ENCODE peak calls at places on chromosome 10, in four cellular contexts. Z is PC-3, S is fibroblast of lung, E is fibroblast of the aortic adventitia. G is an unnamed sample.

GRCh38 chr10:101607124-101607523 is 19.0 kb downstream of the DPCD start:
- DNase-seq in Z (no peak), S (no peak), E (no peak), G (no peak)

GRCh38 chr10:5291501-5292195 is 73.1 kb upstream of the UCN3 start:
- DNase-seq in Z (peak), S (peak), E (peak), G (peak)

GRCh38 chr10:44960098-44960480 is 487 bp downstream of the RASSF4 start:
- DNase-seq in Z (no peak), S (no peak), E (no peak), G (no peak)

GRCh38 chr10:70542565-70542938 is 60.0 kb downstream of the PRF1 start:
- DNase-seq in Z (peak), S (no peak), E (peak), G (no peak)

GRCh38 chr10:4212111-4212635 is 427.2 kb upstream of the KLF6 start:
- DNase-seq in Z (no peak), S (peak), E (no peak), G (no peak)

GRCh38 chr10:69574571-69574978 is 1.4 kb upstream of the NEUROG3 start:
- DNase-seq in Z (no peak), S (no peak), E (no peak), G (no peak)

GRCh38 chr10:91582063-91582673 is 50.7 kb downstream of the PPP1R3C start:
- DNase-seq in Z (no peak), S (no peak), E (no peak), G (no peak)

GRCh38 chr10:18233775-18234174 is 93.6 kb downstream of the CACNB2 start:
- DNase-seq in Z (peak), S (no peak), E (no peak), G (no peak)

GRCh38 chr10:9262770-9263169 is 1208.3 kb downstream of the GATA3 start:
- DNase-seq in Z (no peak), S (peak), E (peak), G (no peak)

GRCh38 chr10:131872837-131873375 is 27.9 kb upstream of the PPP2R2D start:
- DNase-seq in Z (no peak), S (no peak), E (no peak), G (no peak)

GRCh38 chr10:52318822-52319464 is 4.9 kb downstream of the DKK1 start:
- DNase-seq in Z (peak), S (peak), E (peak), G (peak)

GRCh38 chr10:28624351-28624750 is 53.0 kb upstream of the BAMBI start:
- DNase-seq in Z (no peak), S (no peak), E (no peak), G (no peak)

GRCh38 chr10:58175990-58176910 is 91.4 kb downstream of the IPMK start:
- DNase-seq in Z (peak), S (peak), E (peak), G (no peak)

GRCh38 chr10:44979281-44980181 is 922 bp upstream of the DEPP1 start:
- DNase-seq in Z (no peak), S (no peak), E (no peak), G (no peak)

GRCh38 chr10:78255796-78256638 is 222.4 kb downstream of the RPS24 start:
- DNase-seq in Z (peak), S (peak), E (peak), G (peak)

GRCh38 chr10:86164216-86164774 is 202.3 kb downstream of the GRID1 start:
- DNase-seq in Z (no peak), S (no peak), E (no peak), G (no peak)

GRCh38 chr10:28676297-28676967 is 889 bp upstream of the BAMBI start:
- DNase-seq in Z (no peak), S (no peak), E (peak), G (no peak)

GRCh38 chr10:118583611-118584010 is 11.8 kb downstream of the PRLHR start:
- DNase-seq in Z (no peak), S (no peak), E (no peak), G (no peak)

GRCh38 chr10:63629363-63630084 is 108.3 kb downstream of the REEP3 start:
- DNase-seq in Z (peak), S (peak), E (peak), G (peak)

GRCh38 chr10:91352760-91353159 is 57.4 kb upstream of the HECTD2 start:
- DNase-seq in Z (no peak), S (no peak), E (no peak), G (no peak)

GRCh38 chr10:3761916-3762708 is 22.9 kb downstream of the KLF6 start:
- DNase-seq in Z (peak), S (peak), E (no peak), G (no peak)

GRCh38 chr10:33067481-33067880 is 109.5 kb upstream of the ITGB1 start:
- DNase-seq in Z (no peak), S (peak), E (peak), G (no peak)

GRCh38 chr10:77036993-77037734 is 600.4 kb downstream of the KCNMA1 start:
- DNase-seq in Z (peak), S (peak), E (no peak), G (no peak)

GRCh38 chr10:5557799-5558771 is 33.3 kb downstream of the CALML3 start:
- DNase-seq in Z (no peak), S (no peak), E (no peak), G (no peak)

GRCh38 chr10:129937351-129937751 is 26.7 kb downstream of the EBF3 start:
- DNase-seq in Z (no peak), S (no peak), E (no peak), G (no peak)

GRCh38 chr10:117463545-117463920 is 79.0 kb upstream of the EMX2 start:
- DNase-seq in Z (no peak), S (no peak), E (no peak), G (no peak)

GRCh38 chr10:117460846-117461765 is 81.4 kb upstream of the EMX2 start:
- DNase-seq in Z (peak), S (no peak), E (no peak), G (peak)

GRCh38 chr10:117461766-117462423 is 80.7 kb upstream of the EMX2 start:
- DNase-seq in Z (peak), S (peak), E (peak), G (peak)

GRCh38 chr10:117462816-117463544 is 79.6 kb upstream of the EMX2 start:
- DNase-seq in Z (no peak), S (peak), E (no peak), G (no peak)

DNA sequence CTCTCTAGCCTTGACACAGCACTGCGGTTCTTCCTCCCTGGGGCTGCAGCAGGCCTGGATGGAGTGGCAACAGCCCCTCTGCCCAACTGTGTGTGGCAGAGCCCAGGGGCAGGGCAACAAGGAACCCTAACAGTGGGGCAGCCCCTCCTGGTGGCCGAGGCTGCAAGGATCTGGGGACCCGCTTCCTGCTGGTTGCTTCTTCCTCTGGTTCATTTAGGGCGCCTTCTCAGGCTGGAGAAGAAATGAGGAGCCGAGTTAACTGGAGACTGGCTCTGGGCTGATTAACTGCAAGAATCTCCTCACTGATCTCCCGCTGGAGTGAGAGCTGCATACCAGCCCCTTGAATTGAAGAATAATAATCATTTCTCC is 80.1 kb upstream of the EMX2 start:
- DNase-seq in Z (no peak), S (peak), E (no peak), G (no peak)
- TF ChIP-seq CTCF in Z (no peak), S (no peak), E (peak), G (peak)

DNA sequence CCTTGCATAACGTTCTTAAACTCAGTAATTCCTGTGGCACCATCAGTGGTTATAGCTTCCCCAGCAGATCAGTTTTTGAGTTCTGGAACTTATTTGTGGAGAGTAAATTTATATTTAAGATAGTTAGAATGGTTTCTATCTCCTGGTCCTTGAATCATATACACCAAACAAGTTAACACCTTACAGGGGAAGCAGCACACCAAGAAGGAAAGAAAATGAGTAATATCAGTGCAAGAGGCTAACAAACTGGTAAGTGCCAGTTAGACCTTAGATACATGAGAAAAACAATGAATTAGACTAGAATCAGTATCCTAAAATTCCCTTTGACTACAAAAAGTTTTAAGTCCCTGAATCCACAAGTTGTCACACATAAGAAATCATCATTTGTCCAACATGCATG is 54.2 kb downstream of the ABI1 start:
- DNase-seq in Z (no peak), S (no peak), E (no peak), G (no peak)
- TF ChIP-seq CTCF in Z (no peak), S (no peak), E (no peak), G (no peak)

GRCh38 chr10:62443866-62444265 is 69.7 kb downstream of the ZNF365 start:
- DNase-seq in Z (no peak), S (no peak), E (peak), G (no peak)
- TF ChIP-seq CTCF in Z (no peak), S (no peak), E (no peak), G (no peak)

DNA sequence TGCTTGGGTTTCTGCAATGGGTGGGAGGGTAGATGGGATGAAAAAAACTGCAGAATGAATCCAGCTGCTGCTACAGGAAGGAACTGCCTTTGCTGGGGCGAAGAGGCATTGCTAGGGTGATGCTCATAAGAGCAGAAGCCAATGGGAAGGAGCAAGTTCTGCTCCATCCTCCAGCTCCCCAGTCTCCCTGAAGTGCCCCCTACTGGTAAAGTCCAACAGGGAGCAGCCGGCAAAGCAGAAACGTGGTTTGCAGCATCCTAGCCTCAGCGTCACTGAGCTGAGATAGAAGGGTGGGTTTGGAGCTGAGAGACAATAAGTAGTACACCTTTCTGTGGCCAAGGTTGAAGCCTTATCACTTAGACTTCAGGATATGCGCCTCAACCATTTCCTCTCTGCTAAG is 220.5 kb downstream of the CCSER2 start:
- DNase-seq in Z (no peak), S (no peak), E (no peak), G (no peak)
- TF ChIP-seq CTCF in Z (peak), S (peak), E (peak), G (peak)

GRCh38 chr10:124296121-124296812 is 122.5 kb downstream of the OAT start:
- DNase-seq in Z (no peak), S (peak), E (peak), G (no peak)
- TF ChIP-seq CTCF in Z (no peak), S (no peak), E (no peak), G (no peak)

GRCh38 chr10:96719205-96719604 is 1.1 kb downstream of the PIK3AP1 start:
- DNase-seq in Z (no peak), S (no peak), E (no peak), G (no peak)
- TF ChIP-seq CTCF in Z (no peak), S (no peak), E (no peak), G (no peak)

GRCh38 chr10:16987976-16988610 is 141.5 kb downstream of the CUBN start:
- DNase-seq in Z (no peak), S (peak), E (no peak), G (no peak)

GRCh38 chr10:16991011-16991410 is 138.6 kb downstream of the CUBN start:
- DNase-seq in Z (no peak), S (no peak), E (no peak), G (no peak)

GRCh38 chr10:16988900-16989299 is 140.7 kb downstream of the CUBN start:
- DNase-seq in Z (no peak), S (no peak), E (no peak), G (no peak)

GRCh38 chr10:16987129-16987670 is 142.4 kb downstream of the CUBN start:
- DNase-seq in Z (peak), S (peak), E (peak), G (peak)

GRCh38 chr10:16989826-16990293 is 139.8 kb downstream of the CUBN start:
- DNase-seq in Z (no peak), S (peak), E (no peak), G (peak)
- TF ChIP-seq CTCF in Z (no peak), S (no peak), E (no peak), G (peak)

GRCh38 chr10:125521721-125522680 is 161.0 kb downstream of the TEX36 start:
- DNase-seq in Z (peak), S (no peak), E (no peak), G (no peak)
- TF ChIP-seq CTCF in Z (peak), S (peak), E (peak), G (peak)